ENCODE peak calls at places on chromosomes 13 and 19, in six cellular contexts. N is PC-9, X is GM23338, B is neural progenitor cell, R is PC-3, K is GM23248. P is an unnamed sample.

GRCh38 chr13:59425211-59425721 is 738.5 kb downstream of the DIAPH3 start:
- DNase-seq in K (peak; percentile 43), B (no peak), R (no peak), N (no peak), X (no peak), P (no peak)

GRCh38 chr13:44961997-44962396 is 27.3 kb downstream of the NUFIP1 start:
- DNase-seq in R (no peak), X (no peak), B (no peak), N (no peak), K (no peak), P (no peak)

GRCh38 chr13:99150575-99151370 is 49.9 kb upstream of the UBAC2 start:
- DNase-seq in R (peak; percentile 89), B (no peak), K (peak; percentile 88), X (no peak), N (peak; percentile 82), P (no peak)

GRCh38 chr19:711224-711623 is 2.5 kb downstream of the PALM start:
- DNase-seq in B (no peak), K (no peak), R (no peak), X (no peak), N (no peak), P (no peak)

GRCh38 chr13:34678154-34678553 is 263.9 kb upstream of the NBEA start:
- DNase-seq in B (no peak), X (no peak), R (peak; percentile 77), K (peak; percentile 39), N (peak; percentile 9), P (no peak)

GRCh38 chr13:111414341-111414740 is 93.9 kb downstream of the TEX29 start:
- DNase-seq in R (no peak), N (no peak), B (no peak), X (no peak), K (no peak), P (no peak)

GRCh38 chr19:17606786-17607185 is 51.3 kb downstream of the COLGALT1 start:
- DNase-seq in X (peak; percentile 67), N (no peak), R (no peak), K (no peak), B (peak; percentile 39), P (no peak)

GRCh38 chr13:112738606-112739005 is 48.8 kb downstream of the ATP11A start:
- DNase-seq in R (no peak), B (no peak), K (no peak), N (no peak), X (no peak), P (no peak)

GRCh38 chr19:56918682-56919307 is 78.3 kb upstream of the PEG3 start:
- DNase-seq in K (no peak), X (no peak), N (no peak), B (no peak), R (no peak), P (no peak)

GRCh38 chr19:7004313-7004931 is 16.8 kb downstream of the MBD3L2B start:
- DNase-seq in R (peak; percentile 74), X (peak; percentile 75), N (no peak), B (peak; percentile 38), K (peak; percentile 69), P (peak; percentile 68)

GRCh38 chr13:53237696-53238095 is 209.1 kb downstream of the OLFM4 start:
- DNase-seq in K (no peak), N (no peak), B (peak; percentile 43), R (no peak), X (no peak), P (no peak)

GRCh38 chr13:107348931-107349330 is 781.0 kb upstream of the ARGLU1 start:
- DNase-seq in K (peak; percentile 82), R (peak; percentile 23), X (no peak), N (no peak), B (no peak), P (no peak)

GRCh38 chr19:2476451-2477140 is 669 bp downstream of the GADD45B start:
- DNase-seq in N (peak; percentile 26), R (peak; percentile 39), B (peak; percentile 73), X (peak; percentile 74), K (peak; percentile 88), P (peak; percentile 65)

GRCh38 chr19:1076951-1077350 is 10.0 kb downstream of the ARHGAP45 start:
- DNase-seq in N (no peak), R (peak; percentile 77), K (peak; percentile 32), B (no peak), X (no peak), P (peak; percentile 98)

GRCh38 chr19:4980087-4980486 is 11.2 kb downstream of the KDM4B start:
- DNase-seq in B (no peak), K (peak; percentile 58), R (no peak), X (no peak), N (no peak), P (no peak)

GRCh38 chr19:29945017-29945416 is 3.0 kb downstream of the URI1 start:
- DNase-seq in X (no peak), K (no peak), N (no peak), B (no peak), R (no peak), P (no peak)
- H3K4me2 ChIP-seq in X (peak overlapping the region; percentile 18), K (peak overlapping the region; percentile 91), N (no peak overlapping the region), B (peak overlapping the region; percentile 47), R (peak overlapping the region; percentile 73), P (no peak overlapping the region)

GRCh38 chr19:11127905-11128304 is 27.7 kb downstream of the SPC24 start:
- DNase-seq in B (no peak), N (no peak), K (no peak), R (no peak), X (no peak), P (no peak)

GRCh38 chr19:11130824-11131455 is 24.6 kb downstream of the SPC24 start:
- DNase-seq in R (peak; percentile 87), B (peak; percentile 75), K (peak; percentile 81), X (peak; percentile 85), N (peak; percentile 73), P (peak; percentile 54)

GRCh38 chr19:11125994-11126685 is 29.4 kb downstream of the SPC24 start:
- DNase-seq in X (peak; percentile 92), N (peak; percentile 72), B (peak; percentile 83), K (peak; percentile 84), R (peak; percentile 87), P (peak; percentile 77)

GRCh38 chr19:11136400-11137101 is 19.0 kb downstream of the SPC24 start:
- DNase-seq in X (no peak), B (no peak), R (no peak), N (no peak), K (no peak), P (no peak)

GRCh38 chr19:11131471-11131870 is 24.1 kb downstream of the SPC24 start:
- DNase-seq in B (no peak), K (no peak), X (no peak), R (no peak), N (no peak), P (no peak)
- H3F3A ChIP-seq in B (peaks cover 88% of the 10 kb centered on the region), K (peaks cover under 1% of the 10 kb centered on the region), X (peaks cover 79% of the 10 kb centered on the region), R (peaks cover 50% of the 10 kb centered on the region), N (peaks cover 100% of the 10 kb centered on the region), P (peaks cover 46% of the 10 kb centered on the region)

GRCh38 chr19:47019431-47020041 is at the start of gene NPAS1:
- DNase-seq in K (peak; percentile 60), X (peak; percentile 59), B (peak; percentile 63), N (no peak), R (no peak), P (no peak)
- TF ChIP-seq EZH2 in K (no peak), X (no peak), B (no peak), N (no peak), R (no peak), P (no peak)

GRCh38 chr19:55812449-55812848 is 19.4 kb downstream of the NLRP11 start:
- DNase-seq in B (no peak), R (no peak), N (no peak), K (no peak), X (no peak), P (no peak)

GRCh38 chr19:55813906-55814305 is 17.9 kb downstream of the NLRP11 start:
- DNase-seq in K (no peak), B (no peak), N (no peak), R (no peak), X (no peak), P (no peak)

GRCh38 chr19:55811340-55811739 is 20.5 kb downstream of the NLRP11 start:
- DNase-seq in N (no peak), K (no peak), R (no peak), B (no peak), X (no peak), P (no peak)

DNA sequence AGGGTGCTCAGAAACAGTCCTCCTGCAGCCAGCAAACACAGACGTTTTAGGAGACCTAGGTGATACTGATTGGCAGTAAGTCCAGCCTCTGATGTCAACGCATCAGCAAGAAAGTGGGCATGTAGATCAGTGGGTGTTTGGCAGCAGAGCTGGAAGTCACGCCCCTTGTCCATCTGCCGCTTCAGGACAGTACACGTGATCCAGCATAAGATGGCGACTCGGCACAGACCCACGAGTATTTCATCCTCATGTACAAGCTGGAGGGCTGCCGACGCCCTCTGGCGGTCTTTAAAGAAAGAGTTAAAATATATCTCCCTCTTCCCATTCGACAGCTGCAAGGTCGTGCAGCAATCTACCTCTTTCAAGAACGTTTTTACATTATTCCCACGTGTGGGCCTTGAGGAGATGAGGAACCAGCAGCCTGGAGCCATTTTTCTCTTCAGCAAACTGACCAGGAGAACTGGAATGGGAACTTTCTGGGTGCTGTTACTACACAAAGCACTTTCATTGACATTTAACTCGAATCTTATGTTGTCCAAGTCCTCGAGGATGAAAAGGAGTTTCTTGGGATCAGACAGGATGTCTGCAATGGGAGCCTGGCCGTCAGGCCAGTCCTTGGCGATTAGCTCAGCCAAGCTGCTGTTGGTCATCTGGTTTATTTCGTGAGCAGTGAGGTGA is 22.3 kb downstream of the NLRP11 start:
- DNase-seq in X (peak; percentile 80), K (peak; percentile 70), N (peak; percentile 54), B (peak; percentile 43), R (peak; percentile 80), P (peak; percentile 48)
- H3K4me2 ChIP-seq in X (no peak overlapping the region), K (no peak overlapping the region), N (peak overlapping the region; percentile 41), B (no peak overlapping the region), R (peak overlapping the region; percentile 35), P (no peak overlapping the region)

GRCh38 chr19:3978145-3978544 is 7.1 kb downstream of the EEF2 start:
- DNase-seq in R (no peak), X (no peak), B (no peak), N (no peak), K (no peak), P (no peak)
- H3F3A ChIP-seq in R (peaks cover 3% of the 10 kb centered on the region), X (peaks cover 78% of the 10 kb centered on the region), B (peaks cover 75% of the 10 kb centered on the region), N (peaks cover 77% of the 10 kb centered on the region), K (peaks cover 50% of the 10 kb centered on the region), P (peaks cover 74% of the 10 kb centered on the region)

P was measured in MM.1S.